ENCODE peak calls at places on chromosomes 1 and 21, in five cellular contexts. D, O, Q, X and P are unnamed samples.

GRCh38 chr1:53328490-53329182 is 766 bp upstream of the LRP8 start:
- DNase-seq in Q (no peak), D (no peak), O (no peak), X (no peak), P (no peak)

GRCh38 chr1:178908358-178908757 is 37.5 kb upstream of the ANGPTL1 start:
- DNase-seq in Q (no peak), X (no peak), D (no peak), O (peak; percentile 12), P (no peak)

GRCh38 chr1:230332429-230333088 is 93.6 kb downstream of the PGBD5 start:
- DNase-seq in D (no peak), Q (no peak), O (no peak), X (peak; percentile 61), P (no peak)

GRCh38 chr1:54409156-54410142 is 3.3 kb upstream of the SSBP3 start:
- DNase-seq in X (no peak), O (no peak), Q (no peak), D (no peak), P (peak; percentile 64)

GRCh38 chr1:207412845-207413244 is 41.3 kb upstream of the CR2 start:
- DNase-seq in Q (no peak), D (no peak), X (no peak), O (no peak), P (no peak)

GRCh38 chr21:45898028-45898350 is 83.6 kb upstream of the COL6A1 start:
- DNase-seq in O (no peak), X (no peak), D (no peak), Q (no peak), P (no peak)

GRCh38 chr1:59367269-59368006 is 70.5 kb downstream of the FGGY start:
- DNase-seq in O (peak; percentile 97), X (no peak), D (no peak), Q (peak; percentile 29), P (no peak)

GRCh38 chr1:39835110-39835509 is 46.4 kb upstream of the BMP8B start:
- DNase-seq in X (no peak), O (no peak), Q (no peak), D (no peak), P (no peak)

GRCh38 chr1:13616234-13616633 is 32.6 kb downstream of the PDPN start:
- DNase-seq in Q (no peak), O (no peak), X (no peak), D (no peak), P (no peak)

GRCh38 chr1:18288609-18289219 is 181.1 kb downstream of the IGSF21 start:
- DNase-seq in D (no peak), Q (no peak), O (no peak), X (no peak), P (no peak)

GRCh38 chr1:230215049-230215448 is 148.0 kb downstream of the GALNT2 start:
- DNase-seq in O (peak; percentile 89), X (no peak), D (peak; percentile 35), Q (peak; percentile 75), P (no peak)

GRCh38 chr21:45421071-45421845 is 16.3 kb downstream of the COL18A1 start:
- DNase-seq in O (no peak), Q (no peak), D (peak; percentile 82), X (no peak), P (no peak)

GRCh38 chr1:35882586-35882944 is 444 bp upstream of the AGO1 start:
- DNase-seq in X (no peak), D (no peak), O (no peak), Q (no peak), P (no peak)

GRCh38 chr21:44653656-44654575 is 543 bp downstream of the KRTAP12-4 start:
- DNase-seq in Q (no peak), O (no peak), X (no peak), D (no peak), P (no peak)

GRCh38 chr1:155968670-155969069 is 9.7 kb downstream of the ARHGEF2 start:
- DNase-seq in Q (no peak), D (no peak), X (no peak), O (peak; percentile 46), P (no peak)

GRCh38 chr1:155967410-155968400 is 10.6 kb downstream of the ARHGEF2 start:
- DNase-seq in Q (peak; percentile 76), D (no peak), O (peak; percentile 41), X (no peak), P (no peak)

GRCh38 chr1:155964193-155964592 is 14.2 kb downstream of the ARHGEF2 start:
- DNase-seq in D (no peak), X (no peak), Q (no peak), O (no peak), P (no peak)

GRCh38 chr1:155966750-155967149 is 11.6 kb downstream of the ARHGEF2 start:
- DNase-seq in D (no peak), O (no peak), Q (no peak), X (no peak), P (no peak)

DNA sequence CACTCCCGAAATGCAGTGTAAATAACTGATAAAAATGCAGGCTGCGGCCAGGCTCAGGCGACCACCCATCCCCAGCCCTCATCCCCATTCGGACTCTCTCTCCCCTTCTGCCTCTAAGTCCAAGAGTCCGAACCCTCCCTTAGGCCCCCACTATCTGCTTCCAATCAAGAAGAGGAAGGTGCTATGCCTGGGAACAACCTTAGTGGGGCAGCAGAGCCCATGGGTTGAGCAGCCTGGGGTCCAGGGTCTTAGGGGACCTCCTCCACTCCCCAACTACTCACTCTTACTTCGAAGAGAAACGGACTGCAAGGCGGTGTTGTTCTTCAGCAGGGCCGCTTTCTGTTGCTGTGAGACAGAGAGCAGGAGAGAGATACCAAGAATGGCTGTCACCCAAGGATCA is 12.2 kb downstream of the ARHGEF2 start:
- DNase-seq in Q (no peak), X (no peak), D (no peak), O (no peak), P (no peak)
- TF ChIP-seq CTCF in Q (peak; percentile 31), X (no peak), D (no peak), O (peak; percentile 17), P (no peak)

GRCh38 chr1:185733818-185734709 is at the start of gene HMCN1:
- DNase-seq in O (peak; percentile 69), D (peak; percentile 70), Q (peak; percentile 84), X (peak; percentile 59), P (peak; percentile 8)
- TF ChIP-seq CTCF in O (peak; percentile 53), D (peak; percentile 30), Q (peak; percentile 39), X (peak; percentile 56), P (peak; percentile 15)

GRCh38 chr1:205438213-205439158 is 16.6 kb upstream of the LEMD1 start:
- DNase-seq in X (no peak), Q (peak; percentile 90), O (peak; percentile 88), D (peak; percentile 91), P (no peak)
- TF ChIP-seq CTCF in X (peak; percentile 42), Q (peak; percentile 78), O (peak; percentile 70), D (peak; percentile 91), P (no peak)

GRCh38 chr21:23853796-23854379 is 1753.4 kb downstream of the MRPL39 start:
- DNase-seq in X (no peak), D (peak; percentile 1), O (peak; percentile 41), Q (no peak), P (peak; percentile 8)
- TF ChIP-seq CTCF in X (peak; percentile 54), D (no peak), O (peak; percentile 36), Q (peak; percentile 47), P (no peak)

DNA sequence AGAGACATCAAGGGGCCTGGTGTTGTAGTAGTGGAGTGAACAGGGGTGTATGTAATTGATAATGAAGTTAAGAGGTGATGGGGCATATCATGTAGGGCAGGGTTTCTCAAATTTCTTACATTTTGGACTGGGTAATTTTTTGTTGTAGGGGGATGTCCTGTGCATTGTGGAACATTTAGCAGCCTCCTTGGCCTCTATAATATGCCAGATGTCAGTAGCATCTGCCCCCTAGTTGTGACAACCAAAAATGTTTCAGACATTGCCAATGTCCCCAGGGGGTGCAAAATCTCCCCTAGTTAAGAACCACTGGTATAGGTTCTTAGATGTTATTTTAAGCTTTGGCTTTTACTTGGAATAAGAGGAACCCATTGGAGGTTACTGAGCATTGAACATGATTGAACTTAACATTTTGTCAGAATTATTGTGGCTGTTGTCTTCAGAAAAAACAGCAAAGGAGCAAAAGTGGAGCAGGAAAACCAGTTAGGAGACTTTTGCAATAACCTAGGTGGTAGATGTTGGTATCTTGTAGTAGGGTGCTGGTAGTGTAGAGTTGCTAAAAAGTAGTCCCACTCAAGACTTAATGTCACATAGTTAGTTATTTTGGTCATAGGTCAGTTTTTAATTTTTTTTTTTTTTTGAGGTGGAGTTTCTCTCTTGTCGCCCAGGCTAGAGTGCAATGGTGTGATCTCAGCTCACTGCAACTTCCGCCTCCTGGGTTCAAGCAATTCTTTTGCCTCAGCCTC is 6.2 kb downstream of the ZNF326 start:
- DNase-seq in D (no peak), X (no peak), Q (no peak), O (no peak), P (no peak)
- TF ChIP-seq CTCF in D (no peak), X (peak; percentile 34), Q (no peak), O (no peak), P (no peak)

DNA sequence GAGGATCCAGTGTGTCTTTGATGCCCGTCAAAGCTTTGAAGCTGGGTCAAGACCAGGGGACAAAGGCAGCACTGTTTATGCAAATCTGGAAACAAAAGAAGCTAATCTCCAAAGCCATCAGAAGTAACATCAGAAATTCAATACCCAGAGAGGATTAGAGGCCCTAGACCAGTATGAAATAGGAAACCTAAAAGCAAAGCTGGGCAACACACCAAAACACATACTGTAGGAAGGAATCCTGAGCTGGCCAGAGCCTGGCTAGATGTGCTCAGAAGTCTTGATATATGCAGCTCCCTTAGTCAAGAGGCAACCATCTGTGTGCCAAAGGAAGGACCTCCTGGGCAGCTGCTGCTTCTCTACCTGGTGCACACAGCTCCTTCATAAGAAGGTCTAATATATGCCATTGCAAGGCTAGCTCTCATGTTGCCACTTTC is 12.3 kb downstream of the COLGALT2 start:
- DNase-seq in D (no peak), O (peak; percentile 79), Q (peak; percentile 33), X (no peak), P (no peak)
- TF ChIP-seq CTCF in D (no peak), O (no peak), Q (no peak), X (no peak), P (no peak)

GRCh38 chr1:235632538-235633219 is 16.9 kb downstream of the GNG4 start:
- DNase-seq in O (peak; percentile 78), Q (no peak), X (no peak), D (no peak), P (peak; percentile 72)

GRCh38 chr1:235628316-235629006 is 21.1 kb downstream of the GNG4 start:
- DNase-seq in X (no peak), O (no peak), Q (no peak), D (no peak), P (no peak)

GRCh38 chr1:235633220-235633540 is 16.4 kb downstream of the GNG4 start:
- DNase-seq in Q (no peak), O (no peak), X (no peak), D (no peak), P (no peak)

GRCh38 chr1:235635938-235636663 is 13.5 kb downstream of the GNG4 start:
- DNase-seq in D (peak; percentile 55), O (no peak), X (no peak), Q (no peak), P (no peak)

GRCh38 chr1:235631816-235632215 is 17.8 kb downstream of the GNG4 start:
- DNase-seq in O (no peak), Q (no peak), D (no peak), X (no peak), P (no peak)
- TF ChIP-seq CTCF in O (no peak), Q (no peak), D (no peak), X (peak; percentile 22), P (no peak)